ENCODE peak calls at places on chromosomes 1 and 21, in seven cellular contexts. R is PC-9, W is heart left ventricle, Q is GM13977, I is body of pancreas, N is stomach, D is mammary epithelial cell. H is an unnamed sample.

GRCh38 chr1:180849031-180849775 is 63.5 kb upstream of the KIAA1614 start:
- DNase-seq in R (no peak), W (no peak), Q (peak), I (no peak), N (no peak), D (no peak), H (no peak)

GRCh38 chr1:96472471-96472870 is 249.1 kb upstream of the PTBP2 start:
- DNase-seq in R (no peak), W (no peak), Q (no peak), I (no peak), N (no peak), D (peak), H (no peak)

GRCh38 chr21:25906554-25906953 is 171.8 kb downstream of the GABPA start:
- DNase-seq in R (no peak), W (no peak), Q (no peak), I (no peak), N (no peak), D (no peak), H (no peak)

GRCh38 chr1:151867785-151868403 is 14.4 kb upstream of the THEM5 start:
- DNase-seq in R (peak), W (no peak), Q (no peak), I (no peak), N (no peak), D (peak), H (no peak)

GRCh38 chr1:221712776-221713431 is 29.0 kb downstream of the DUSP10 start:
- DNase-seq in R (no peak), W (no peak), Q (peak), I (no peak), N (peak), D (no peak), H (no peak)

GRCh38 chr1:147613506-147613905 is 56.8 kb downstream of the ACP6 start:
- DNase-seq in R (no peak), W (no peak), Q (no peak), I (no peak), N (no peak), D (no peak), H (no peak)

GRCh38 chr21:16496594-16496993 is 766.8 kb downstream of the USP25 start:
- DNase-seq in R (no peak), W (no peak), Q (no peak), I (no peak), N (no peak), D (no peak), H (no peak)

GRCh38 chr1:239386453-239387303 is at the start of gene CHRM3:
- DNase-seq in R (no peak), W (peak), Q (no peak), I (peak), N (peak), D (peak), H (no peak)

DNA sequence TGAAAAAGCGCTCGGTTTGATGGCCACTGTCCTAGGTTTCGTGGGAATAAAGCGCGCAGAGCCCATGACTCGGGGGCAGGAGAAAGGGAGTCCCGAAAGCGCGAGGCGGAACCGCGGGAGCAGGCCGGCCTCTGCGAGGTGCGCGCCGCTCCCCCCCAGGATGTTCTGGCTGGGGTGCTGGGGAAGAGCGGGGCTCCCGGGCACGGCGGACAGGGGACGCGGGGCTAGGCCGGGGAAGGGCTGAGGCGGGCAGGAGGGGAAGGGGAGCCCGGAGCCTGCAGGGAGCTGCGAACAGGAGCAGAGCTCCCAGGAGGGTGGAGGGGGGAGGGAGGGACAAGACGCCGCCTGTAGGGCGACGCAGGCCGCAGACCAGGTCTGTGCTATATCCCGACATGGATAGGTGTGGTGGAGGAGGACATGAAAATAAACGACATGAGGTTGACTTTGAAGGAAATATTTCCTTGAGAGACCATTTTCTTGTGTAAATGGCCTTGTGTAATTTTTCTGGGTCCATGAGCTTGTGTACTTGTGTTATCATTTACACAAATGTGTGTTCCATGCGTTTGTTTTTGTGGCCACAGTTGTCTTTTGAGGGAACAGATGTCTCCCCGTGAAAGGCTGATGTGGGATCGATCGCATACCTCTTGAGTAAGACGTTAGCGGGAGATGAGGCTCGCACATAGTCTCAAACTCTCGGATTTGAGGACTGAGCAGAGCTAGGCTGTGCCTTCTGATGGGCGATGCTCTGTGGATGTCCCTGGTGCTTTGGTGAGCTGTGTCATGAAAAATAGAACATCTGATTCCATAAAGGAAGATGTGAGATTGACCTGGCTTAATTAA is 1.3 kb downstream of the PCNT start:
- DNase-seq in R (no peak), W (peak), Q (peak), I (peak), N (peak), D (peak), H (peak)
- TF ChIP-seq CTCF in R (no peak), W (no peak), Q (peak), I (no peak), N (no peak), D (peak), H (peak)

DNA sequence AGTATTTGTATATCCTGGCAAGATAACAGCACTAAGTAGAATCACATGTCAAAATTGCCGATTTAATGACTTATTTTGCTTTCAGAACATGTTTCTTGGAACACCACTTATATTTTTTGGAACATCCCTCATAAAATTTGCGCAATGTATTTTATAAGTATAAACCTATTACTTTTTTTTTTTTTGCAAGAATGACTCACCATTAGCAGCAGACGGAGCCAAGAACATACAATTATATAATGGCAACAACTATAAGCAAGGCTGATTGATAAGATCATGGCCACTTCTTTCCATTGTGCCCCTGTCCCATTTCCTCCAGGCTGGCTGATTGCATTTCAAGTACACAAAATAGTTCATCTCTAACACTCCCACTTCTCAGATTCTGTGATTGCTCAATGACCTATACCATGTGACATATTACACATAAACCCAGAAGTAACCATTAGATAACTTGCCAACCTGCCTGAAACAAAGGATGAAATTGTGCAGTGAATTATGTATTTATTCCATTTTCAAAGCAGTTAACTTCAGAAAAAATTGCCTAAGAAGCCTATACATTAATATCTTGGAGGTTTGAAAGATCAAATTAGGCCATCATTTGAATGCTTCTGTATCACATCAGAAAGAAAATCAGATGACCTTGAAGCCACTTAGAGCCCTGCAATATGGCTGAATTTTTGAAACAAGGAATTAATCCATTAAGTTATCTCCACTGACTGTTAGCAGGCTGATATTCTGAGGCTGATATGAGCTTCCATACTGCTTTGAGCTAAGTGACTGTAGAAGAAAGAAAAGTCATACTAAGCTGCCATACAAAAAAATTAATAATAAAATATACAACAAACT is 77.8 kb upstream of the PRMT6 start:
- DNase-seq in R (no peak), W (no peak), Q (no peak), I (no peak), N (no peak), D (peak), H (peak)
- TF ChIP-seq CTCF in R (no peak), W (no peak), Q (no peak), I (no peak), N (no peak), D (no peak), H (no peak)

GRCh38 chr1:33735624-33736023 is 128.3 kb upstream of the HMGB4 start:
- DNase-seq in R (no peak), W (no peak), Q (no peak), I (no peak), N (no peak), D (no peak), H (no peak)
- TF ChIP-seq CTCF in R (peak), W (peak), Q (no peak), I (peak), N (no peak), D (peak), H (peak)

GRCh38 chr1:205052689-205053088 is 9.7 kb downstream of the CNTN2 start:
- DNase-seq in R (no peak), W (no peak), Q (no peak), I (no peak), N (no peak), D (no peak), H (no peak)
- TF ChIP-seq CTCF in R (no peak), W (no peak), Q (no peak), I (no peak), N (no peak), D (no peak), H (no peak)

GRCh38 chr1:226886142-226886901 is 15.9 kb downstream of the PSEN2 start:
- DNase-seq in R (no peak), W (no peak), Q (no peak), I (no peak), N (no peak), D (no peak), H (no peak)
- TF ChIP-seq CTCF in R (no peak), W (no peak), Q (no peak), I (no peak), N (no peak), D (no peak), H (no peak)

GRCh38 chr1:2978691-2979190 is 42.5 kb upstream of the ACTRT2 start:
- DNase-seq in R (no peak), W (no peak), Q (no peak), I (no peak), N (no peak), D (no peak), H (no peak)
- TF ChIP-seq CTCF in R (no peak), W (no peak), Q (no peak), I (no peak), N (no peak), D (no peak), H (no peak)

DNA sequence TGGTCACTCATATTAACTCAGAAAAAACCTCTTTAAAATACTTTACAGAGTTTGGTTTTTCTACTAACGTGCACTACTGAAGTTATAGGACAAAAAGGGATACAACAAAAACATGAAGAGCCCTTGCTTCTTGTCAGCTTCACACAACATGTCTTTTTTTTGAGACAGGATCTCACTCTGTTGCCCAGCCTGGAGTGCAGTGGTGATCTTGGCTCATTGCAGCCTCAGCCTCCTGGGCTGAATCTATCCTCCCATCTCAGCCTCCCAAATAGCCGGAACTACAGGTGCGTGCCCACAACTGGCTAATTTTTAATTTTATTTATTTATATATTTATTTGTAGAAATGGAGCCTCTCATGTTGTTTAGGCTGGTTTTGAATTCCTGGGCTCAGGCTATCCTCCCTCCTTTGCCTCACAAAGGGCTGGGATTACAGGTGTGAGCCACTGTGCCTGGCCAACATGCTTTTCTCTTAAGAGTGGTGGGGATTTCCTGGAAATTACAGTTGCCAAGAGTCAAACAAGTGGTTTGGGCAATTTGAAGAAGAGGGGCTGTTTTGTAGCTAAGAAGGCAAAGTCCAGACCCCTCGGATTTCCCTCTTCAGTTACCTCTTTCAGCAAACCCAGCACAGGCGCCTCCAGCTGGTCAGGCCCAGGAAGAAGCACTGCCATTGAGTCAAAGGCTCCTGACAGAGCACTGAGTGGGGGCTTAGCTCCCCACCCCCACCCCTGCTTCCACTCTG is 6.4 kb upstream of the SMPDL3B start:
- DNase-seq in R (no peak), W (no peak), Q (no peak), I (no peak), N (no peak), D (no peak), H (no peak)
- TF ChIP-seq CTCF in R (no peak), W (no peak), Q (peak), I (no peak), N (no peak), D (no peak), H (no peak)

DNA sequence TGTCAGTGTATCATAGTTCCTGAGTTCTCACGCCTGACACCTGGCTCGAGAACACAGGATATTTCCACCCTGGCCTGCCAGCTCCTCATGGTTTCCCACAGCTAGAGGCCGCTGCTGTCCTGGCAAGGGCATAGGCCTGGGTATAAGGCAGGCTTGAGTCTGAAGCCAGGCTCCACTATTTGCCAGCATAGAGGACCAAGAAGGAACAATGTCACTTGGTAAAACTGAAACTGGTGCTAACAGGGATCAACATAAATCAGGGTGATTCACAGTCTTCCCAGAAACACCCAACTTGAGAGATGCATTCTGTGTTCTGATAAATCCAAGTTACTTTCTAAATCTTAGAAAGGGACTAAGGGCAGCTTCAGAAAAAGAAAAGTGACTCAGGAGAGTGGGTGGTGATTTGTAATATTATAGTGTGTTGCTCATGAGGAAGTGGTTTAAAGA is 6.9 kb upstream of the S100A2 start:
- DNase-seq in R (peak), W (peak), Q (peak), I (peak), N (peak), D (peak), H (peak)
- TF ChIP-seq CTCF in R (peak), W (peak), Q (peak), I (peak), N (peak), D (peak), H (peak)

GRCh38 chr1:52210044-52210443 is 68.2 kb downstream of the ZFYVE9 start:
- DNase-seq in R (no peak), W (no peak), Q (no peak), I (no peak), N (no peak), D (peak), H (no peak)
- TF ChIP-seq CTCF in R (no peak), W (no peak), Q (no peak), I (no peak), N (no peak), D (no peak), H (no peak)

DNA sequence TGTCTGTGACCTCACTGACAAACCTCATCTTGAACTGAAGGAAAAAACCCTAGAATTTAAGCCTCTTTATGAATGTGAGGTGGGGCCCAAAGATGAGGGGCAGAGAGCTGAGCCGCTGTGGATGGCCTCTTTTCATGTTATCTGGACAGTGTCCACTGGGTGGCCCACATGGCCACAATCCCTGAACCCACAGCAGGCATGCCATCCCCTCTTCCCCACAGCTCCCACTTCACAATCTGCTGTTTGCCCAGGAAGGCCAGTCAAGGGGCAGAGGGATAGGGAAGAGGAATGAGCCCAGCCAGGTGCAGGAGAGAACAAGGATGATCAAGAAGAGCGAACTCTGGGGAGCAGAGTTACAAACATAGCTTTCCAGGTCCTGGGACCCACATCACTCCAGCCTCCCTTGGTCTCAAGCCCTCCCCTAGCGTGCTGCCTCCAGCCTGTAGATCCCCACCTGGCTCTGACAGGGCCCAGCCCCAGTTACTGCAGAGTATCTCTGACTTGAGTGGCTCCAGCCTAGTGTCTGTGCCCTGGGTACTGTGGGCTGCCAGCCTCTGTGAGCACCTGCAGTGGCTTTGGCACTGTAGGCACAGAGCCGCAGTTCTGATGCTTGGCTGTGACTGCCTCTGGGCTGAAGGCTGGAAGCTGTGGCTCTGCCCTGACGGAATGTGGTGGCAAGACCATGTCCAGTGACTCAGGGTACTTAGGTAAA is 1.9 kb upstream of the SLFNL1 start:
- DNase-seq in R (no peak), W (no peak), Q (no peak), I (no peak), N (no peak), D (no peak), H (no peak)
- TF ChIP-seq CTCF in R (peak), W (no peak), Q (peak), I (no peak), N (no peak), D (peak), H (peak)

H was measured in LNCaP clone FGC.